ENCODE peak calls at places on chromosome 21, in seven cellular contexts. T is astrocyte; O is cardiac muscle cell; G is mammary epithelial cell; C is stimulated activated effector memory CD8-positive, alpha-beta T cell treated with anti-CD3 and anti-CD28 coated beads, Interleukin-12 subunit alpha, Interleukin-12 subunit beta, amount 100 ng/mL, for 72 hours; N is OCI-LY7; F is neural crest cell. Z is an unnamed sample.

GRCh38 chr21:41668686-41669532 is 97.9 kb downstream of the RIPK4 start:
- DNase-seq in T (no peak), O (no peak), G (no peak), C (no peak), N (no peak), F (no peak), Z (no peak)

GRCh38 chr21:16037386-16037785 is 307.6 kb downstream of the USP25 start:
- DNase-seq in T (peak), O (peak), G (peak), C (no peak), N (no peak), F (no peak), Z (no peak)

GRCh38 chr21:38221594-38221993 is 35.2 kb upstream of the KCNJ15 start:
- DNase-seq in T (no peak), O (peak), G (peak), C (no peak), N (no peak), F (no peak), Z (no peak)

GRCh38 chr21:39353295-39353694 is 4.4 kb upstream of the HMGN1 start:
- DNase-seq in T (peak), O (peak), G (no peak), C (no peak), N (no peak), F (no peak), Z (no peak)

GRCh38 chr21:42818328-42818749 is 61.0 kb downstream of the WDR4 start:
- DNase-seq in T (peak), O (peak), G (peak), C (no peak), N (peak), F (no peak), Z (peak)

GRCh38 chr21:38716942-38717341 is 88.8 kb upstream of the ETS2 start:
- DNase-seq in T (peak), O (no peak), G (peak), C (no peak), N (no peak), F (no peak), Z (no peak)

GRCh38 chr21:27464643-27465042 is 497.8 kb upstream of the ADAMTS5 start:
- DNase-seq in T (peak), O (no peak), G (peak), C (no peak), N (no peak), F (no peak), Z (no peak)

GRCh38 chr21:41564871-41565281 is 56.9 kb upstream of the TMPRSS2 start:
- DNase-seq in T (peak), O (peak), G (peak), C (no peak), N (no peak), F (no peak), Z (no peak)

GRCh38 chr21:35342440-35342839 is 293.3 kb upstream of the RUNX1 start:
- DNase-seq in T (no peak), O (no peak), G (no peak), C (no peak), N (peak), F (no peak), Z (no peak)

GRCh38 chr21:32087452-32087851 is 191.4 kb downstream of the MIS18A start:
- DNase-seq in T (no peak), O (no peak), G (no peak), C (no peak), N (no peak), F (no peak), Z (peak)

GRCh38 chr21:41634858-41635257 is 126.9 kb upstream of the TMPRSS2 start:
- DNase-seq in T (peak), O (no peak), G (peak), C (no peak), N (no peak), F (no peak), Z (no peak)